ENCODE peak calls at places on chromosomes 7 and 10, in six cellular contexts. H, E, A, G, D and M are unnamed samples.

GRCh38 chr10:89283174-89283987 is 18.5 kb upstream of the IFIT2 start:
- DNase-seq in H (no peak), E (no peak), A (no peak), G (peak), D (no peak), M (peak)

GRCh38 chr7:51589111-51589510 is 272.5 kb upstream of the COBL start:
- DNase-seq in H (no peak), E (no peak), A (no peak), G (no peak), D (no peak), M (no peak)

GRCh38 chr7:80622531-80622930 is 15.9 kb upstream of the CD36 start:
- DNase-seq in H (no peak), E (no peak), A (no peak), G (peak), D (no peak), M (no peak)

GRCh38 chr10:31808258-31809218 is 120.1 kb downstream of the ARHGAP12 start:
- DNase-seq in H (no peak), E (no peak), A (no peak), G (peak), D (peak), M (peak)

GRCh38 chr7:22842383-22842903 is 19.8 kb upstream of the TOMM7 start:
- DNase-seq in H (no peak), E (no peak), A (no peak), G (no peak), D (no peak), M (no peak)

GRCh38 chr10:75651452-75651851 is 220.0 kb downstream of the LRMDA start:
- DNase-seq in H (no peak), E (no peak), A (no peak), G (no peak), D (no peak), M (no peak)

GRCh38 chr10:10605551-10606081 is 412.1 kb upstream of the CELF2 start:
- DNase-seq in H (no peak), E (no peak), A (no peak), G (peak), D (peak), M (no peak)

GRCh38 chr7:129902788-129903422 is 49.9 kb downstream of the UBE2H start:
- DNase-seq in H (no peak), E (no peak), A (no peak), G (no peak), D (no peak), M (no peak)

GRCh38 chr10:92111336-92111939 is 179.4 kb downstream of the CPEB3 start:
- DNase-seq in H (no peak), E (no peak), A (no peak), G (no peak), D (no peak), M (no peak)

GRCh38 chr10:127090135-127090534 is 106.3 kb downstream of the INSYN2A start:
- DNase-seq in H (no peak), E (no peak), A (no peak), G (no peak), D (no peak), M (no peak)

GRCh38 chr10:110681023-110681681 is 37.0 kb downstream of the RBM20 start:
- DNase-seq in H (peak), E (no peak), A (peak), G (peak), D (no peak), M (peak)

GRCh38 chr7:31811650-31812461 is 124.8 kb downstream of the PPP1R17 start:
- DNase-seq in H (no peak), E (no peak), A (no peak), G (peak), D (peak), M (peak)

GRCh38 chr7:111855161-111855841 is 293.0 kb upstream of the IMMP2L start:
- DNase-seq in H (peak), E (no peak), A (peak), G (peak), D (peak), M (no peak)

GRCh38 chr10:52436664-52437063 is 122.6 kb downstream of the DKK1 start:
- DNase-seq in H (no peak), E (no peak), A (no peak), G (no peak), D (no peak), M (no peak)

GRCh38 chr7:2171855-2172254 is 60.9 kb downstream of the MAD1L1 start:
- DNase-seq in H (no peak), E (no peak), A (no peak), G (no peak), D (no peak), M (no peak)

GRCh38 chr7:41771717-41772116 is 68.8 kb upstream of the INHBA start:
- DNase-seq in H (no peak), E (no peak), A (no peak), G (no peak), D (no peak), M (no peak)

GRCh38 chr10:14334771-14335170 is 4.0 kb upstream of the FRMD4A start:
- DNase-seq in H (no peak), E (no peak), A (no peak), G (no peak), D (no peak), M (no peak)

GRCh38 chr10:110443239-110444008 is 54.3 kb upstream of the DUSP5 start:
- DNase-seq in H (no peak), E (no peak), A (no peak), G (no peak), D (no peak), M (no peak)

GRCh38 chr7:31478744-31479143 is 35.1 kb upstream of the ITPRID1 start:
- DNase-seq in H (no peak), E (no peak), A (peak), G (no peak), D (no peak), M (no peak)

GRCh38 chr7:44694766-44695165 is 53.9 kb upstream of the ZMIZ2 start:
- DNase-seq in H (no peak), E (no peak), A (no peak), G (no peak), D (no peak), M (no peak)

GRCh38 chr10:18137111-18137510 is 3.1 kb upstream of the CACNB2 start:
- DNase-seq in H (no peak), E (no peak), A (no peak), G (no peak), D (no peak), M (no peak)

GRCh38 chr7:158329686-158330085 is 257.9 kb downstream of the PTPRN2 start:
- DNase-seq in H (no peak), E (no peak), A (no peak), G (no peak), D (no peak), M (no peak)

GRCh38 chr7:43895847-43896415 is 10.5 kb downstream of the URGCP start:
- DNase-seq in H (no peak), E (no peak), A (no peak), G (no peak), D (no peak), M (no peak)

GRCh38 chr7:50667338-50667737 is 102.1 kb upstream of the DDC start:
- DNase-seq in H (peak), E (no peak), A (no peak), G (no peak), D (no peak), M (no peak)

GRCh38 chr7:90272242-90272641 is 27.3 kb downstream of the CFAP69 start:
- DNase-seq in H (no peak), E (no peak), A (no peak), G (no peak), D (no peak), M (no peak)

GRCh38 chr10:11231285-11231684 is 213.6 kb downstream of the CELF2 start:
- DNase-seq in H (no peak), E (no peak), A (no peak), G (no peak), D (no peak), M (no peak)

GRCh38 chr7:133851416-133851815 is 275.7 kb upstream of the LRGUK start:
- DNase-seq in H (no peak), E (no peak), A (no peak), G (no peak), D (no peak), M (no peak)

GRCh38 chr7:92949748-92950147 is 113.4 kb upstream of the CDK6 start:
- DNase-seq in H (no peak), E (no peak), A (no peak), G (no peak), D (no peak), M (no peak)

GRCh38 chr7:8612584-8612983 is 179.2 kb downstream of the NXPH1 start:
- DNase-seq in H (no peak), E (no peak), A (no peak), G (no peak), D (no peak), M (no peak)

GRCh38 chr7:79199961-79200360 is 253.5 kb downstream of the MAGI2 start:
- DNase-seq in H (no peak), E (no peak), A (no peak), G (peak), D (no peak), M (no peak)

GRCh38 chr7:42972703-42973500 is 40.7 kb downstream of the MRPL32 start:
- DNase-seq in H (peak), E (peak), A (no peak), G (peak), D (peak), M (peak)

GRCh38 chr10:107275806-107276205 is 111.3 kb upstream of the SORCS1 start:
- DNase-seq in H (no peak), E (no peak), A (no peak), G (no peak), D (no peak), M (no peak)

GRCh38 chr7:75866497-75867389 is 12.1 kb upstream of the RHBDD2 start:
- DNase-seq in H (peak), E (no peak), A (peak), G (peak), D (no peak), M (peak)

GRCh38 chr10:31929986-31930675 is 1.5 kb upstream of the ARHGAP12 start:
- DNase-seq in H (no peak), E (no peak), A (no peak), G (peak), D (no peak), M (no peak)